ENCODE peak calls at places on chromosomes 3 and 15, in ten cellular contexts. One of them, this sample, is unnamed.

GRCh38 chr3:81726132-81726531 is 35.3 kb downstream of the GBE1 start:
- DNase-seq in brain pericyte: no peak
- DNase-seq in lower leg skin: no peak
- DNase-seq in substantia nigra: no peak
- DNase-seq in renal cortical epithelial cell: peak
- DNase-seq in choroid plexus epithelial cell: peak
- DNase-seq in CD4-positive, alpha-beta memory T cell: no peak
- DNase-seq in activated T-cell treated with anti-CD3 and anti-CD28 coated beads, Interleukin-2, amount 50 U/mL, for 1 hour: no peak
- DNase-seq in fibroblast of mammary gland: peak
- DNase-seq in LoVo: no peak
- DNase-seq in this sample: no peak

GRCh38 chr3:188067932-188068331 is 86.0 kb upstream of the LPP start:
- DNase-seq in lower leg skin: no peak
- DNase-seq in substantia nigra: no peak
- DNase-seq in CD4-positive, alpha-beta memory T cell: no peak
- DNase-seq in choroid plexus epithelial cell: peak
- DNase-seq in activated T-cell treated with anti-CD3 and anti-CD28 coated beads, Interleukin-2, amount 50 U/mL, for 1 hour: no peak
- DNase-seq in fibroblast of mammary gland: peak
- DNase-seq in renal cortical epithelial cell: peak
- DNase-seq in brain pericyte: no peak
- DNase-seq in LoVo: no peak
- DNase-seq in this sample: peak

GRCh38 chr15:29749365-29750086 is 72.7 kb downstream of the TJP1 start:
- DNase-seq in choroid plexus epithelial cell: peak
- DNase-seq in LoVo: no peak
- DNase-seq in substantia nigra: no peak
- DNase-seq in activated T-cell treated with anti-CD3 and anti-CD28 coated beads, Interleukin-2, amount 50 U/mL, for 1 hour: no peak
- DNase-seq in fibroblast of mammary gland: no peak
- DNase-seq in CD4-positive, alpha-beta memory T cell: no peak
- DNase-seq in renal cortical epithelial cell: no peak
- DNase-seq in lower leg skin: no peak
- DNase-seq in brain pericyte: no peak
- DNase-seq in this sample: no peak

GRCh38 chr3:177329854-177330253 is 132.6 kb upstream of the TBL1XR1 start:
- DNase-seq in choroid plexus epithelial cell: no peak
- DNase-seq in substantia nigra: no peak
- DNase-seq in LoVo: no peak
- DNase-seq in lower leg skin: no peak
- DNase-seq in fibroblast of mammary gland: no peak
- DNase-seq in CD4-positive, alpha-beta memory T cell: no peak
- DNase-seq in activated T-cell treated with anti-CD3 and anti-CD28 coated beads, Interleukin-2, amount 50 U/mL, for 1 hour: no peak
- DNase-seq in renal cortical epithelial cell: no peak
- DNase-seq in brain pericyte: no peak
- DNase-seq in this sample: no peak

GRCh38 chr15:64740361-64741170 is 34.8 kb downstream of the RBPMS2 start:
- DNase-seq in activated T-cell treated with anti-CD3 and anti-CD28 coated beads, Interleukin-2, amount 50 U/mL, for 1 hour: no peak
- DNase-seq in brain pericyte: no peak
- DNase-seq in substantia nigra: no peak
- DNase-seq in CD4-positive, alpha-beta memory T cell: no peak
- DNase-seq in choroid plexus epithelial cell: peak
- DNase-seq in renal cortical epithelial cell: peak
- DNase-seq in LoVo: no peak
- DNase-seq in fibroblast of mammary gland: peak
- DNase-seq in lower leg skin: no peak
- DNase-seq in this sample: peak

GRCh38 chr15:86608461-86608860 is 528.8 kb downstream of the AGBL1 start:
- DNase-seq in lower leg skin: no peak
- DNase-seq in activated T-cell treated with anti-CD3 and anti-CD28 coated beads, Interleukin-2, amount 50 U/mL, for 1 hour: no peak
- DNase-seq in LoVo: no peak
- DNase-seq in renal cortical epithelial cell: peak
- DNase-seq in choroid plexus epithelial cell: peak
- DNase-seq in substantia nigra: no peak
- DNase-seq in brain pericyte: no peak
- DNase-seq in CD4-positive, alpha-beta memory T cell: no peak
- DNase-seq in fibroblast of mammary gland: no peak
- DNase-seq in this sample: no peak

GRCh38 chr3:189282751-189283150 is 111.0 kb downstream of the TPRG1 start:
- DNase-seq in fibroblast of mammary gland: no peak
- DNase-seq in renal cortical epithelial cell: no peak
- DNase-seq in choroid plexus epithelial cell: no peak
- DNase-seq in LoVo: no peak
- DNase-seq in brain pericyte: no peak
- DNase-seq in activated T-cell treated with anti-CD3 and anti-CD28 coated beads, Interleukin-2, amount 50 U/mL, for 1 hour: no peak
- DNase-seq in substantia nigra: no peak
- DNase-seq in lower leg skin: no peak
- DNase-seq in CD4-positive, alpha-beta memory T cell: no peak
- DNase-seq in this sample: no peak

GRCh38 chr15:74841761-74842385 is 1.1 kb downstream of the ULK3 start:
- DNase-seq in lower leg skin: no peak
- DNase-seq in activated T-cell treated with anti-CD3 and anti-CD28 coated beads, Interleukin-2, amount 50 U/mL, for 1 hour: no peak
- DNase-seq in brain pericyte: no peak
- DNase-seq in CD4-positive, alpha-beta memory T cell: no peak
- DNase-seq in LoVo: no peak
- DNase-seq in substantia nigra: no peak
- DNase-seq in renal cortical epithelial cell: no peak
- DNase-seq in fibroblast of mammary gland: no peak
- DNase-seq in choroid plexus epithelial cell: no peak
- DNase-seq in this sample: no peak

GRCh38 chr3:111303760-111304159 is 232.1 kb downstream of the NECTIN3 start:
- DNase-seq in renal cortical epithelial cell: no peak
- DNase-seq in CD4-positive, alpha-beta memory T cell: no peak
- DNase-seq in choroid plexus epithelial cell: peak
- DNase-seq in brain pericyte: no peak
- DNase-seq in fibroblast of mammary gland: peak
- DNase-seq in LoVo: no peak
- DNase-seq in substantia nigra: no peak
- DNase-seq in lower leg skin: no peak
- DNase-seq in activated T-cell treated with anti-CD3 and anti-CD28 coated beads, Interleukin-2, amount 50 U/mL, for 1 hour: no peak
- DNase-seq in this sample: peak

GRCh38 chr15:40688932-40689799 is 5.8 kb upstream of the RAD51 start:
- DNase-seq in CD4-positive, alpha-beta memory T cell: no peak
- DNase-seq in fibroblast of mammary gland: no peak
- DNase-seq in renal cortical epithelial cell: no peak
- DNase-seq in choroid plexus epithelial cell: no peak
- DNase-seq in brain pericyte: no peak
- DNase-seq in substantia nigra: no peak
- DNase-seq in lower leg skin: no peak
- DNase-seq in activated T-cell treated with anti-CD3 and anti-CD28 coated beads, Interleukin-2, amount 50 U/mL, for 1 hour: no peak
- DNase-seq in LoVo: no peak
- DNase-seq in this sample: no peak

GRCh38 chr3:114557791-114558190 is 264.0 kb downstream of the TIGIT start:
- DNase-seq in CD4-positive, alpha-beta memory T cell: no peak
- DNase-seq in substantia nigra: no peak
- DNase-seq in renal cortical epithelial cell: peak
- DNase-seq in lower leg skin: no peak
- DNase-seq in activated T-cell treated with anti-CD3 and anti-CD28 coated beads, Interleukin-2, amount 50 U/mL, for 1 hour: no peak
- DNase-seq in fibroblast of mammary gland: peak
- DNase-seq in brain pericyte: no peak
- DNase-seq in choroid plexus epithelial cell: peak
- DNase-seq in LoVo: no peak
- DNase-seq in this sample: peak

GRCh38 chr15:85755942-85756341 is 38.8 kb downstream of the KLHL25 start:
- DNase-seq in fibroblast of mammary gland: no peak
- DNase-seq in CD4-positive, alpha-beta memory T cell: no peak
- DNase-seq in LoVo: no peak
- DNase-seq in lower leg skin: no peak
- DNase-seq in renal cortical epithelial cell: no peak
- DNase-seq in activated T-cell treated with anti-CD3 and anti-CD28 coated beads, Interleukin-2, amount 50 U/mL, for 1 hour: no peak
- DNase-seq in brain pericyte: no peak
- DNase-seq in choroid plexus epithelial cell: no peak
- DNase-seq in substantia nigra: no peak
- DNase-seq in this sample: no peak

GRCh38 chr3:9411302-9411701 is 13.9 kb downstream of the SETD5 start:
- DNase-seq in activated T-cell treated with anti-CD3 and anti-CD28 coated beads, Interleukin-2, amount 50 U/mL, for 1 hour: no peak
- DNase-seq in lower leg skin: no peak
- DNase-seq in choroid plexus epithelial cell: no peak
- DNase-seq in CD4-positive, alpha-beta memory T cell: no peak
- DNase-seq in brain pericyte: no peak
- DNase-seq in fibroblast of mammary gland: no peak
- DNase-seq in LoVo: no peak
- DNase-seq in renal cortical epithelial cell: no peak
- DNase-seq in substantia nigra: no peak
- DNase-seq in this sample: no peak

GRCh38 chr15:51382787-51383186 is 41.3 kb downstream of the GLDN start:
- DNase-seq in lower leg skin: no peak
- DNase-seq in brain pericyte: no peak
- DNase-seq in CD4-positive, alpha-beta memory T cell: no peak
- DNase-seq in choroid plexus epithelial cell: peak
- DNase-seq in renal cortical epithelial cell: peak
- DNase-seq in activated T-cell treated with anti-CD3 and anti-CD28 coated beads, Interleukin-2, amount 50 U/mL, for 1 hour: no peak
- DNase-seq in fibroblast of mammary gland: peak
- DNase-seq in LoVo: peak
- DNase-seq in substantia nigra: no peak
- DNase-seq in this sample: peak

GRCh38 chr3:51559266-51559907 is 20.9 kb downstream of the RAD54L2 start:
- DNase-seq in choroid plexus epithelial cell: peak
- DNase-seq in CD4-positive, alpha-beta memory T cell: no peak
- DNase-seq in renal cortical epithelial cell: no peak
- DNase-seq in substantia nigra: no peak
- DNase-seq in fibroblast of mammary gland: peak
- DNase-seq in lower leg skin: no peak
- DNase-seq in LoVo: no peak
- DNase-seq in brain pericyte: peak
- DNase-seq in activated T-cell treated with anti-CD3 and anti-CD28 coated beads, Interleukin-2, amount 50 U/mL, for 1 hour: no peak
- DNase-seq in this sample: peak

GRCh38 chr15:74200871-74201419 is 1.6 kb downstream of the STRA6 start:
- DNase-seq in lower leg skin: no peak
- DNase-seq in brain pericyte: peak
- DNase-seq in choroid plexus epithelial cell: peak
- DNase-seq in renal cortical epithelial cell: no peak
- DNase-seq in CD4-positive, alpha-beta memory T cell: no peak
- DNase-seq in substantia nigra: no peak
- DNase-seq in activated T-cell treated with anti-CD3 and anti-CD28 coated beads, Interleukin-2, amount 50 U/mL, for 1 hour: no peak
- DNase-seq in LoVo: no peak
- DNase-seq in fibroblast of mammary gland: peak
- DNase-seq in this sample: peak

GRCh38 chr3:74630602-74631001 is 16.1 kb upstream of the CNTN3 start:
- DNase-seq in LoVo: no peak
- DNase-seq in renal cortical epithelial cell: peak
- DNase-seq in CD4-positive, alpha-beta memory T cell: no peak
- DNase-seq in substantia nigra: no peak
- DNase-seq in activated T-cell treated with anti-CD3 and anti-CD28 coated beads, Interleukin-2, amount 50 U/mL, for 1 hour: no peak
- DNase-seq in brain pericyte: no peak
- DNase-seq in choroid plexus epithelial cell: peak
- DNase-seq in fibroblast of mammary gland: peak
- DNase-seq in lower leg skin: no peak
- DNase-seq in this sample: no peak

GRCh38 chr3:69092030-69092513 is 7.3 kb downstream of the ARL6IP5 start:
- DNase-seq in renal cortical epithelial cell: peak
- DNase-seq in choroid plexus epithelial cell: peak
- DNase-seq in brain pericyte: no peak
- DNase-seq in lower leg skin: no peak
- DNase-seq in substantia nigra: no peak
- DNase-seq in fibroblast of mammary gland: no peak
- DNase-seq in activated T-cell treated with anti-CD3 and anti-CD28 coated beads, Interleukin-2, amount 50 U/mL, for 1 hour: no peak
- DNase-seq in CD4-positive, alpha-beta memory T cell: peak
- DNase-seq in LoVo: no peak
- DNase-seq in this sample: no peak

GRCh38 chr3:46393554-46394434 is 13.1 kb downstream of the CCR5AS start:
- DNase-seq in renal cortical epithelial cell: no peak
- DNase-seq in activated T-cell treated with anti-CD3 and anti-CD28 coated beads, Interleukin-2, amount 50 U/mL, for 1 hour: no peak
- DNase-seq in LoVo: no peak
- DNase-seq in fibroblast of mammary gland: peak
- DNase-seq in choroid plexus epithelial cell: peak
- DNase-seq in lower leg skin: no peak
- DNase-seq in brain pericyte: no peak
- DNase-seq in CD4-positive, alpha-beta memory T cell: no peak
- DNase-seq in substantia nigra: no peak
- DNase-seq in this sample: no peak